ENCODE peak calls at places on chromosome 14, in four cellular contexts. D is KG1; S is lower leg skin; R is stimulated activated CD8-positive, alpha-beta memory T cell treated with anti-CD3 and anti-CD28 coated beads, Interleukin-4, amount 100 ng/mL, for 1 hour. W is an unnamed sample.

GRCh38 chr14:102493096-102493495 is 16.5 kb downstream of the ANKRD9 start:
- DNase-seq in D (no peak), S (no peak), R (no peak), W (no peak)

GRCh38 chr14:104977681-104978647 is at the start of gene AHNAK2:
- DNase-seq in D (no peak), S (peak), R (no peak), W (no peak)

GRCh38 chr14:35829449-35829848 is 3.3 kb downstream of the BRMS1L start:
- DNase-seq in D (no peak), S (no peak), R (no peak), W (no peak)

GRCh38 chr14:96062506-96062905 is 23.3 kb downstream of the C14orf132 start:
- DNase-seq in D (no peak), S (peak), R (no peak), W (no peak)

GRCh38 chr14:57865450-57866198 is at the start of gene SLC35F4:
- DNase-seq in D (no peak), S (no peak), R (no peak), W (no peak)

GRCh38 chr14:101961011-101961721 is 3.2 kb upstream of the DYNC1H1 start:
- DNase-seq in D (peak), S (peak), R (peak), W (peak)

GRCh38 chr14:54599932-54600331 is 33.0 kb downstream of the SAMD4A start:
- DNase-seq in D (no peak), S (no peak), R (no peak), W (no peak)

GRCh38 chr14:64704743-64705405 is 650 bp downstream of the PLEKHG3 start:
- DNase-seq in D (no peak), S (peak), R (no peak), W (no peak)

GRCh38 chr14:94819531-94819930 is 49.6 kb upstream of the GSC start:
- DNase-seq in D (no peak), S (no peak), R (no peak), W (no peak)

GRCh38 chr14:91980157-91980556 is 32.7 kb upstream of the FBLN5 start:
- DNase-seq in D (no peak), S (no peak), R (no peak), W (no peak)

W was measured in ureter.